ENCODE peak calls at places on chromosomes 1 and 21, in six cellular contexts. One of them, this sample, is unnamed.

GRCh38 chr1:36142121-36142520 is 7.2 kb downstream of the TRAPPC3 start:
- DNase-seq in fibroblast of lung: no peak
- DNase-seq in B cell: no peak
- DNase-seq in left ventricle myocardium inferior: no peak
- DNase-seq in neural progenitor cell: no peak
- DNase-seq in right lobe of liver: no peak
- DNase-seq in this sample: no peak

GRCh38 chr1:112344754-112345423 is 51.1 kb upstream of the CTTNBP2NL start:
- DNase-seq in fibroblast of lung: no peak
- DNase-seq in B cell: no peak
- DNase-seq in left ventricle myocardium inferior: no peak
- DNase-seq in neural progenitor cell: peak; percentile 11
- DNase-seq in right lobe of liver: no peak
- DNase-seq in this sample: no peak

GRCh38 chr1:210239295-210240155 is 6.9 kb downstream of the SERTAD4 start:
- DNase-seq in fibroblast of lung: peak; percentile 89
- DNase-seq in B cell: no peak
- DNase-seq in left ventricle myocardium inferior: no peak
- DNase-seq in neural progenitor cell: peak; percentile 63
- DNase-seq in right lobe of liver: no peak
- DNase-seq in this sample: no peak

GRCh38 chr1:234537236-234537635 is 58.3 kb upstream of the TARBP1 start:
- DNase-seq in fibroblast of lung: no peak
- DNase-seq in B cell: no peak
- DNase-seq in left ventricle myocardium inferior: no peak
- DNase-seq in neural progenitor cell: no peak
- DNase-seq in right lobe of liver: no peak
- DNase-seq in this sample: no peak

GRCh38 chr1:235527196-235527814 is 23.1 kb upstream of the B3GALNT2 start:
- DNase-seq in fibroblast of lung: peak; percentile 3
- DNase-seq in B cell: no peak
- DNase-seq in left ventricle myocardium inferior: no peak
- DNase-seq in neural progenitor cell: no peak
- DNase-seq in right lobe of liver: peak; percentile 65
- DNase-seq in this sample: no peak

GRCh38 chr1:86429830-86430229 is 5.9 kb downstream of the CLCA2 start:
- DNase-seq in fibroblast of lung: peak; percentile 98
- DNase-seq in B cell: no peak
- DNase-seq in left ventricle myocardium inferior: no peak
- DNase-seq in neural progenitor cell: no peak
- DNase-seq in right lobe of liver: no peak
- DNase-seq in this sample: no peak

GRCh38 chr1:153030895-153031294 is at the start of gene SPRR1B:
- DNase-seq in fibroblast of lung: no peak
- DNase-seq in B cell: no peak
- DNase-seq in left ventricle myocardium inferior: no peak
- DNase-seq in neural progenitor cell: no peak
- DNase-seq in right lobe of liver: no peak
- DNase-seq in this sample: no peak

GRCh38 chr1:36699113-36699512 is 216.4 kb upstream of the CSF3R start:
- DNase-seq in fibroblast of lung: no peak
- DNase-seq in B cell: no peak
- DNase-seq in left ventricle myocardium inferior: no peak
- DNase-seq in neural progenitor cell: peak; percentile 32
- DNase-seq in right lobe of liver: no peak
- DNase-seq in this sample: no peak

GRCh38 chr1:230268371-230269170 is 157.6 kb downstream of the PGBD5 start:
- DNase-seq in fibroblast of lung: peak; percentile 84
- DNase-seq in B cell: no peak
- DNase-seq in left ventricle myocardium inferior: no peak
- DNase-seq in neural progenitor cell: peak; percentile 78
- DNase-seq in right lobe of liver: no peak
- DNase-seq in this sample: peak; percentile 60

GRCh38 chr21:45270306-45270821 is 17.3 kb downstream of the POFUT2 start:
- DNase-seq in fibroblast of lung: no peak
- DNase-seq in B cell: no peak
- DNase-seq in left ventricle myocardium inferior: no peak
- DNase-seq in neural progenitor cell: no peak
- DNase-seq in right lobe of liver: peak; percentile 57
- DNase-seq in this sample: no peak

GRCh38 chr1:28246427-28246832 is 10.5 kb downstream of the ATP5IF1 start:
- DNase-seq in fibroblast of lung: no peak
- DNase-seq in B cell: peak; percentile 56
- DNase-seq in left ventricle myocardium inferior: no peak
- DNase-seq in neural progenitor cell: no peak
- DNase-seq in right lobe of liver: no peak
- DNase-seq in this sample: no peak

GRCh38 chr1:235313262-235313661 is 14.7 kb downstream of the ARID4B start:
- DNase-seq in fibroblast of lung: no peak
- DNase-seq in B cell: no peak
- DNase-seq in left ventricle myocardium inferior: no peak
- DNase-seq in neural progenitor cell: no peak
- DNase-seq in right lobe of liver: no peak
- DNase-seq in this sample: no peak

GRCh38 chr1:86779308-86780191 is 75.2 kb downstream of the SH3GLB1 start:
- DNase-seq in fibroblast of lung: peak; percentile 88
- DNase-seq in B cell: no peak
- DNase-seq in left ventricle myocardium inferior: no peak
- DNase-seq in neural progenitor cell: no peak
- DNase-seq in right lobe of liver: no peak
- DNase-seq in this sample: no peak

GRCh38 chr1:2561898-2562895 is 6.0 kb downstream of the TNFRSF14 start:
- DNase-seq in fibroblast of lung: no peak
- DNase-seq in B cell: peak; percentile 50
- DNase-seq in left ventricle myocardium inferior: no peak
- DNase-seq in neural progenitor cell: peak; percentile 33
- DNase-seq in right lobe of liver: no peak
- DNase-seq in this sample: no peak
- TF ChIP-seq CTCF in fibroblast of lung: peak; percentile 31
- TF ChIP-seq CTCF in B cell: peak; percentile 64
- TF ChIP-seq CTCF in left ventricle myocardium inferior: peak; percentile 42
- TF ChIP-seq CTCF in neural progenitor cell: peak; percentile 43
- TF ChIP-seq CTCF in right lobe of liver: peak; percentile 29
- TF ChIP-seq CTCF in this sample: peak; percentile 62

DNA sequence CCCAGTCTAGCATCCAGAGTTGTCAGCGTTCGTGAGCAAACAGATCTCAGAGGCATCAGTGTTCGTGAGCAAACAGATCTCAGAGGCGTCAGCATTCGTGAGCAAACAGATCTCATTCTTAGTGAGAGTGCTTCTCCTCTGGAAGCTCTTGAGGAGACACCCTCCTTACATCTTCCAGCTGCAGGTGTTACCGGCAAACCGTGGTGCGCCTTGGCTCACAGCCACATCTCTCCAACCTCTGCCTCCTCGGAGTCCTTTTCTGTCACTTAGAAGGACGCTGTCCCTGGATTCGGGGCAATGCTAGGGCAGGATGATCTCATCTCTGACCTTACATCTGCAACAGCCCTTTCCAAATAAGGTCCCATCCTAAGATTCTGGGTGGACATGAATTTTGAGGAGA is 14.6 kb upstream of the UMODL1 start:
- DNase-seq in fibroblast of lung: peak; percentile 11
- DNase-seq in B cell: no peak
- DNase-seq in left ventricle myocardium inferior: no peak
- DNase-seq in neural progenitor cell: no peak
- DNase-seq in right lobe of liver: no peak
- DNase-seq in this sample: no peak
- TF ChIP-seq CTCF in fibroblast of lung: no peak
- TF ChIP-seq CTCF in B cell: no peak
- TF ChIP-seq CTCF in left ventricle myocardium inferior: no peak
- TF ChIP-seq CTCF in neural progenitor cell: no peak
- TF ChIP-seq CTCF in right lobe of liver: no peak
- TF ChIP-seq CTCF in this sample: no peak

DNA sequence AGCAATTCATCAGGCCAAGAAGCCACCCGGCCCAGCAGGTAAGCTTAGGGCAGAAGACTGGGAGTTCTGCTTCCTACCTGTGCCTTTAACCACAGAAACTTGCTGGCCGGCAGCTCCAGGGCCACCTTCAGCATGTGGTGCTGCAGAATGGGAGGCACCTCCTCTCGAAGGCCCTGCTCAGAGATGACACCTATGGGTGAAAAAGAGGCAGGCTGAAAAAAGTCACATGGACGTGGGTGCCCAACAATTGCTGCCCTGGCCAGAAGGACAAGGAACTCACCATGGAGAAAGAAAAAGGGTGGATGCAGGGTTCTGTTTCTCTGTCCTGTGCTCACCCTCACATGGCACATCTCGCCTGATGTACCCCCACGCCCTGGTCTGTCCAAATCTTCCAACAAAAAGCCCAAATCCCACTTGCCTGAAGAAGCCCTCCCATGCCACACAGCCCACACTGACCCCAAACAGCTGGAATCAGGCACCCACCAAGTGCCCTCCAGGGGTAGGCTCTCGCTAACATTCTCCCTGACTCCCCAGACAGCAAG is 33.0 kb downstream of the URB1 start:
- DNase-seq in fibroblast of lung: no peak
- DNase-seq in B cell: no peak
- DNase-seq in left ventricle myocardium inferior: no peak
- DNase-seq in neural progenitor cell: no peak
- DNase-seq in right lobe of liver: peak; percentile 30
- DNase-seq in this sample: no peak
- TF ChIP-seq CTCF in fibroblast of lung: peak; percentile 25
- TF ChIP-seq CTCF in B cell: no peak
- TF ChIP-seq CTCF in left ventricle myocardium inferior: peak; percentile 46
- TF ChIP-seq CTCF in neural progenitor cell: no peak
- TF ChIP-seq CTCF in right lobe of liver: no peak
- TF ChIP-seq CTCF in this sample: peak; percentile 21

GRCh38 chr1:232927722-232928505 is 22.5 kb upstream of the NTPCR start:
- DNase-seq in fibroblast of lung: no peak
- DNase-seq in B cell: no peak
- DNase-seq in left ventricle myocardium inferior: no peak
- DNase-seq in neural progenitor cell: no peak
- DNase-seq in right lobe of liver: no peak
- DNase-seq in this sample: no peak

GRCh38 chr1:232921416-232921815 is 29.0 kb upstream of the NTPCR start:
- DNase-seq in fibroblast of lung: peak; percentile 57
- DNase-seq in B cell: no peak
- DNase-seq in left ventricle myocardium inferior: no peak
- DNase-seq in neural progenitor cell: no peak
- DNase-seq in right lobe of liver: no peak
- DNase-seq in this sample: no peak

GRCh38 chr1:232922475-232922874 is 27.9 kb upstream of the NTPCR start:
- DNase-seq in fibroblast of lung: peak; percentile 56
- DNase-seq in B cell: no peak
- DNase-seq in left ventricle myocardium inferior: no peak
- DNase-seq in neural progenitor cell: no peak
- DNase-seq in right lobe of liver: no peak
- DNase-seq in this sample: no peak

GRCh38 chr1:232925421-232926202 is 24.8 kb upstream of the NTPCR start:
- DNase-seq in fibroblast of lung: no peak
- DNase-seq in B cell: no peak
- DNase-seq in left ventricle myocardium inferior: no peak
- DNase-seq in neural progenitor cell: no peak
- DNase-seq in right lobe of liver: no peak
- DNase-seq in this sample: no peak

GRCh38 chr1:232923739-232924386 is 26.5 kb upstream of the NTPCR start:
- DNase-seq in fibroblast of lung: no peak
- DNase-seq in B cell: no peak
- DNase-seq in left ventricle myocardium inferior: no peak
- DNase-seq in neural progenitor cell: no peak
- DNase-seq in right lobe of liver: no peak
- DNase-seq in this sample: no peak
- TF ChIP-seq CTCF in fibroblast of lung: no peak
- TF ChIP-seq CTCF in B cell: no peak
- TF ChIP-seq CTCF in left ventricle myocardium inferior: no peak
- TF ChIP-seq CTCF in neural progenitor cell: no peak
- TF ChIP-seq CTCF in right lobe of liver: no peak
- TF ChIP-seq CTCF in this sample: no peak

DNA sequence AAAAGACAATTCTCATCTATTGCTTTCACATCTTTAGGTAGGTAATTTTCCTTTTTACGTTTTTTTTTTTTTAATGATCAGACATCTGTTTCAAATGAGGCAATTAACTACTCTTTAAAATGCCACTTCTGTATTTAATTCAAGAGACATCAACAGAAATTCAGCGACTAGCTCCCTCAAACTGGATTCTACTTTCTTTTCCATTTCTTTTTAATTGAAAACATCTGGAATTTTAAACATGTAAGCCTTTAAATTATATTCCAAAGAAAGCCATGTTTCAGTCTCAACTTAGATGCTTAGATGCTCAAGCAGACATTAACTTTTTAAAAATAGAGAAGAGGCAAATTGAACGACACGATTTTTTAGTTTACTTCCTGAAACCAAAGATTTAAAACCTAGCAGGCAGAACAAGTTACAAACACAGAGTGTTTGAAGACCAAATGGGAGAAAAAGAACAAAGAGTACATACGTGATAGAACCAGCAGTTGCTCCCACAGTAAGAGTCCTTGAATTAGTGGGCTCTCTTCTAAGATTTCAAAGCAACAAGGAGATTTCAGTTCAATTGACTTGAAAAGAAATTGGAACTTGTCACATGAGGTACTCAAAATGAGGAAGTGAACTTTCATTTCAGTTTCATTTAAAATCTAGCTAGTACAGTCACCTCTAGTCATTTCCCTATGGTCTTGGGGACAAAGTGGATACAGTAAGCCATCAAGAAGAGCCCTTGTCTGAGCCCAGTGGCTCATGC is at the start of gene CTSS:
- DNase-seq in fibroblast of lung: peak; percentile 25
- DNase-seq in B cell: peak; percentile 67
- DNase-seq in left ventricle myocardium inferior: no peak
- DNase-seq in neural progenitor cell: no peak
- DNase-seq in right lobe of liver: no peak
- DNase-seq in this sample: peak; percentile 63
- TF ChIP-seq CTCF in fibroblast of lung: no peak
- TF ChIP-seq CTCF in B cell: no peak
- TF ChIP-seq CTCF in left ventricle myocardium inferior: no peak
- TF ChIP-seq CTCF in neural progenitor cell: no peak
- TF ChIP-seq CTCF in right lobe of liver: no peak
- TF ChIP-seq CTCF in this sample: no peak

DNA sequence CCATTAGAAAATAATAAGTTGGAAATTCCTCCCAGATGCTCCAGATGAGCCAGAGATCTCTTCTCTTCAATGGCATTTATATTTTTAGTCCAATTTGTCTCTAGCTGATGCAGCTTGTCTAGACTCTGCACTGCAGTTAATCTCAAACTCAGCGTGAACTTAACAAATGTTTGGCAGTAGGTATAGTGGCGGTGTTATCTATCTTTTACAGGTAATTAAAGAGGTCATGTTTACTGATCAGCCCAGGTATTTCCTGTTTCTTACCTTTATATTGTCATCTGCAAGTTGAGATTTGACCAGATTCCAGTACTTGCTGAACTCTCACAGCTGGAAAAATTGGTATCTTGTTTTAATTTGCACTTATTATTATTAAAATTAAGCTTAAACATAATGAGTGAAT is 1024.4 kb upstream of the ADGRL2 start:
- DNase-seq in fibroblast of lung: no peak
- DNase-seq in B cell: no peak
- DNase-seq in left ventricle myocardium inferior: no peak
- DNase-seq in neural progenitor cell: no peak
- DNase-seq in right lobe of liver: no peak
- DNase-seq in this sample: no peak
- TF ChIP-seq CTCF in fibroblast of lung: no peak
- TF ChIP-seq CTCF in B cell: no peak
- TF ChIP-seq CTCF in left ventricle myocardium inferior: no peak
- TF ChIP-seq CTCF in neural progenitor cell: no peak
- TF ChIP-seq CTCF in right lobe of liver: no peak
- TF ChIP-seq CTCF in this sample: no peak